ENCODE peak calls at places on chromosomes 3 and 15, in ten cellular contexts. P is neural progenitor cell, N is colonic mucosa, K is cardiac fibroblast, A is progenitor cell of endocrine pancreas, I is esophagus squamous epithelium, H is A549, Z is right atrium auricular region, W is upper lobe of right lung, R is HL-60. Q is an unnamed sample.

GRCh38 chr15:83285979-83286553 is 1.6 kb upstream of the BNC1 start:
- DNase-seq in N (no peak), H (peak; percentile 70), R (no peak), A (no peak), K (peak; percentile 73), P (no peak), Z (no peak), I (no peak), W (no peak), Q (no peak)

GRCh38 chr3:128800241-128801187 is 74.5 kb downstream of the RAB7A start:
- DNase-seq in R (no peak), P (no peak), Z (no peak), I (no peak), K (no peak), A (no peak), W (no peak), N (no peak), H (no peak), Q (no peak)

GRCh38 chr15:69921626-69922624 is 175.8 kb downstream of the TLE3 start:
- DNase-seq in P (no peak), N (no peak), Z (peak; percentile 32), I (no peak), A (no peak), R (no peak), H (no peak), K (no peak), W (no peak), Q (no peak)

GRCh38 chr3:42988566-42988965 is 9.5 kb downstream of the GASK1A start:
- DNase-seq in Z (no peak), W (no peak), A (no peak), P (peak; percentile 9), N (no peak), R (no peak), K (no peak), I (no peak), H (no peak), Q (no peak)

GRCh38 chr15:77107068-77107467 is 36.2 kb upstream of the TSPAN3 start:
- DNase-seq in K (peak; percentile 58), I (no peak), H (no peak), R (no peak), W (no peak), A (no peak), P (no peak), Z (no peak), N (no peak), Q (no peak)

GRCh38 chr15:77029166-77030041 is 34.5 kb downstream of the PSTPIP1 start:
- DNase-seq in P (no peak), Z (no peak), K (no peak), H (no peak), N (peak; percentile 60), R (no peak), A (peak; percentile 8), I (no peak), W (peak; percentile 60), Q (peak; percentile 54)

GRCh38 chr3:195893916-195894315 is 14.4 kb downstream of the TNK2 start:
- DNase-seq in A (no peak), W (no peak), N (no peak), P (no peak), K (no peak), R (no peak), H (no peak), I (no peak), Z (no peak), Q (no peak)

GRCh38 chr15:74798388-74799254 is 14.0 kb upstream of the LMAN1L start:
- DNase-seq in W (no peak), R (no peak), I (no peak), A (no peak), P (no peak), Z (no peak), K (no peak), H (no peak), N (peak; percentile 44), Q (no peak)

GRCh38 chr3:3699816-3700633 is 99.2 kb upstream of the LRRN1 start:
- DNase-seq in I (no peak), N (no peak), H (no peak), W (no peak), R (no peak), K (no peak), P (no peak), Z (no peak), A (no peak), Q (no peak)

GRCh38 chr3:59245300-59245878 is 195.6 kb upstream of the CFAP20DC start:
- DNase-seq in W (no peak), I (no peak), R (no peak), N (no peak), H (no peak), P (no peak), K (no peak), Z (no peak), A (no peak), Q (no peak)

GRCh38 chr3:23004971-23005370 is 198.2 kb upstream of the UBE2E2 start:
- DNase-seq in A (no peak), Z (no peak), P (no peak), K (peak; percentile 92), R (no peak), H (peak; percentile 61), I (no peak), W (no peak), N (no peak), Q (no peak)

GRCh38 chr3:4981688-4982494 is 2.7 kb downstream of the BHLHE40 start:
- DNase-seq in W (no peak), H (peak; percentile 90), P (no peak), K (peak; percentile 86), Z (no peak), N (peak; percentile 59), A (no peak), I (no peak), R (peak; percentile 69), Q (no peak)

GRCh38 chr3:107629556-107629955 is 106.8 kb downstream of the BBX start:
- DNase-seq in R (peak; percentile 18), W (no peak), N (no peak), I (no peak), Z (no peak), H (no peak), A (no peak), K (peak; percentile 35), P (no peak), Q (no peak)

GRCh38 chr15:50686468-50687301 is at the start of gene TRPM7:
- DNase-seq in W (peak; percentile 96), H (peak; percentile 93), K (peak; percentile 87), I (peak; percentile 62), Z (peak; percentile 90), N (peak; percentile 88), R (peak; percentile 87), A (peak; percentile 69), P (peak; percentile 95), Q (peak; percentile 90)

DNA sequence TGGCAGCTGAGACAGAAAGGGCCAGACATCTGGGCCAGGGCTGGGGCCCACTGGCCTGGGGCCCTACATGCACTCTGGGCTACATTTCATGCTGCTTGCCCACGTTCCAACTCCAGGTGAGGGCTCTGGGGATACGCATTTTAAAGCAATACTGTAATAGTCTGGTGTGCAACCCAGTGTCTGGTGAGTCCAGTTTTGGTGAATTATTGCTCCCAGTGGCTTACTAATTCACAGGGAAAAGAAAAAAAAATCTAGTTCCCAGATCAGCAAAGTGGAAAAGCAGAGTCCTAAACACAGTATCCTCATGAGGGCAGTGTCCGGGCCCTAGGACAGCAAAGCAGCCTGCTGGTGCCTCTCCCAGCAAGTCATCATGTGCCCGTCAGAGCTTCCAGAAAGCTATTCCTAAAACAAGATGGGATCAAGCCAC is 82.4 kb downstream of the CCNL1 start:
- DNase-seq in Z (no peak), K (no peak), R (no peak), N (peak; percentile 17), A (no peak), P (no peak), I (no peak), H (peak; percentile 19), W (no peak), Q (no peak)
- TF ChIP-seq CTCF in Z (no peak), K (no peak), R (no peak), N (no peak), A (no peak), P (no peak), I (no peak), H (no peak), W (peak; percentile 13), Q (no peak)

GRCh38 chr3:112086018-112086854 is at the start of gene C3orf52:
- DNase-seq in N (peak; percentile 93), A (peak; percentile 80), Z (peak; percentile 75), K (peak; percentile 77), R (peak; percentile 25), W (peak; percentile 94), P (peak; percentile 93), H (peak; percentile 86), I (no peak), Q (peak; percentile 86)
- TF ChIP-seq CTCF in N (no peak), A (peak; percentile 43), Z (no peak), K (no peak), R (no peak), W (peak; percentile 15), P (peak; percentile 34), H (no peak), I (peak; percentile 13), Q (peak; percentile 66)

GRCh38 chr3:14375192-14375591 is 27.2 kb upstream of the SLC6A6 start:
- DNase-seq in P (no peak), Z (no peak), N (no peak), I (no peak), R (no peak), A (no peak), W (no peak), H (no peak), K (no peak), Q (no peak)
- TF ChIP-seq CTCF in P (peak; percentile 24), Z (no peak), N (no peak), I (no peak), R (no peak), A (peak; percentile 35), W (no peak), H (no peak), K (no peak), Q (peak; percentile 54)

DNA sequence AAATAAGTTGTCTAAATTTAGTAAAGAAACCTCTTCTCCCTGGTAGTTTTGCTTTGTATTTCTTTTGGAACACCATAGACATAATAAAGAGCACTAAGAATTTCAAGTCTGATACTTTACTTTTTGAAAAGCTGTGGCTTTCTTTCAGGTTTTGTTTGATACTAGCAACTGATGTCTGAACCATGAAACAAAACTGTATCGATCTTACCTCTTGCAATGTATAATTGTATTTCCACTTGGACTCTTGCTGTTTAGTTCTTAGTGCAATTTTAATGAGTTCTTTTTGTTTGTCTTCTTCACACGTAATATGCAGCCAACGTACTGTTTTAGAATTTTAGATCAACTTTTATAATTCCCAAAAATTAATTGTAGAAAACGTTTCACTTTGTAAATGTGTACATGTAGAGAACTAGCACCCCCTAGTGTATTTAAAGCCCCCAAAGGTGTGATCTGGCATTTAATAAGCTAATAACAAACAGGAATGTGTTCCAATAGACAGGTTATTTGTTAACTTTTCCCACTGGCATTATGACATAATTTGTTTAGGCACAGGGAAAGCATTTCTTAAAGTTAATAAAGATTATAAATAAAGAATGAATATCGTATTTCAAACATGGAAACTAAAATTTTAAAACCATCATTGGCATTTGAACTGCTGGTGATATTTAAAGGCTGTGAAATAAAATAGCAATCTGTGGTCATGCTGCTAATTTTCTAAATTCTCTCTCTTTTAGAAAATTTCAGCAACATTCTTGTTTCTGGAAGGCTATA is 289.1 kb upstream of the DNAJC19 start:
- DNase-seq in Z (no peak), K (peak; percentile 6), I (no peak), H (no peak), P (peak; percentile 42), W (no peak), R (no peak), N (no peak), A (no peak), Q (no peak)
- TF ChIP-seq CTCF in Z (no peak), K (no peak), I (no peak), H (no peak), P (peak; percentile 70), W (peak; percentile 26), R (no peak), N (no peak), A (peak; percentile 59), Q (peak; percentile 74)

GRCh38 chr3:170622369-170623159 is 36.7 kb upstream of the SLC7A14 start:
- DNase-seq in H (no peak), R (no peak), I (no peak), Z (no peak), W (no peak), A (no peak), N (peak; percentile 28), P (no peak), K (peak; percentile 93), Q (no peak)
- TF ChIP-seq CTCF in H (no peak), R (no peak), I (no peak), Z (no peak), W (no peak), A (no peak), N (no peak), P (no peak), K (no peak), Q (no peak)